ENCODE peak calls at places on chromosomes 6 and 20, in nine cellular contexts. One of them, this sample, is unnamed.

GRCh38 chr6:135941275-135941674 is 89.8 kb downstream of the PDE7B start:
- DNase-seq in brain microvascular endothelial cell: peak; percentile 25
- DNase-seq in fibroblast of lung: peak; percentile 90
- DNase-seq in thyroid gland: no peak
- DNase-seq in stomach: no peak
- DNase-seq in right cardiac atrium: no peak
- DNase-seq in CD4-positive, alpha-beta memory T cell: no peak
- DNase-seq in ovary: no peak
- DNase-seq in mesenchymal stem cell: peak; percentile 30
- DNase-seq in this sample: no peak

GRCh38 chr20:44326391-44327159 is 10.3 kb upstream of the R3HDML start:
- DNase-seq in thyroid gland: peak; percentile 13
- DNase-seq in CD4-positive, alpha-beta memory T cell: no peak
- DNase-seq in stomach: no peak
- DNase-seq in brain microvascular endothelial cell: no peak
- DNase-seq in mesenchymal stem cell: no peak
- DNase-seq in ovary: no peak
- DNase-seq in fibroblast of lung: no peak
- DNase-seq in right cardiac atrium: no peak
- DNase-seq in this sample: no peak

GRCh38 chr20:1810926-1811620 is 84.1 kb upstream of the SIRPA start:
- DNase-seq in fibroblast of lung: peak; percentile 74
- DNase-seq in ovary: no peak
- DNase-seq in brain microvascular endothelial cell: peak; percentile 33
- DNase-seq in right cardiac atrium: peak; percentile 62
- DNase-seq in mesenchymal stem cell: peak; percentile 60
- DNase-seq in CD4-positive, alpha-beta memory T cell: no peak
- DNase-seq in thyroid gland: no peak
- DNase-seq in stomach: no peak
- DNase-seq in this sample: peak; percentile 78

GRCh38 chr20:53643031-53643832 is 49.6 kb upstream of the ZNF217 start:
- DNase-seq in CD4-positive, alpha-beta memory T cell: peak; percentile 84
- DNase-seq in stomach: peak; percentile 52
- DNase-seq in mesenchymal stem cell: peak; percentile 84
- DNase-seq in ovary: no peak
- DNase-seq in right cardiac atrium: peak; percentile 57
- DNase-seq in fibroblast of lung: peak; percentile 60
- DNase-seq in thyroid gland: no peak
- DNase-seq in brain microvascular endothelial cell: peak; percentile 77
- DNase-seq in this sample: no peak

GRCh38 chr20:32638848-32639247 is 34.9 kb downstream of the C20orf203 start:
- DNase-seq in stomach: peak; percentile 33
- DNase-seq in mesenchymal stem cell: no peak
- DNase-seq in brain microvascular endothelial cell: no peak
- DNase-seq in right cardiac atrium: peak; percentile 77
- DNase-seq in thyroid gland: no peak
- DNase-seq in CD4-positive, alpha-beta memory T cell: no peak
- DNase-seq in ovary: peak; percentile 74
- DNase-seq in fibroblast of lung: no peak
- DNase-seq in this sample: no peak

GRCh38 chr6:135604035-135604865 is 106.7 kb upstream of the AHI1 start:
- DNase-seq in stomach: no peak
- DNase-seq in fibroblast of lung: no peak
- DNase-seq in mesenchymal stem cell: no peak
- DNase-seq in thyroid gland: no peak
- DNase-seq in right cardiac atrium: no peak
- DNase-seq in CD4-positive, alpha-beta memory T cell: no peak
- DNase-seq in brain microvascular endothelial cell: no peak
- DNase-seq in ovary: no peak
- DNase-seq in this sample: no peak

GRCh38 chr6:134034478-134034877 is 17.9 kb downstream of the SLC2A12 start:
- DNase-seq in fibroblast of lung: no peak
- DNase-seq in brain microvascular endothelial cell: no peak
- DNase-seq in right cardiac atrium: no peak
- DNase-seq in thyroid gland: no peak
- DNase-seq in mesenchymal stem cell: no peak
- DNase-seq in stomach: no peak
- DNase-seq in CD4-positive, alpha-beta memory T cell: no peak
- DNase-seq in ovary: no peak
- DNase-seq in this sample: no peak

GRCh38 chr20:34062651-34063482 is 49.2 kb downstream of the EIF2S2 start:
- DNase-seq in stomach: no peak
- DNase-seq in mesenchymal stem cell: peak; percentile 56
- DNase-seq in CD4-positive, alpha-beta memory T cell: no peak
- DNase-seq in ovary: no peak
- DNase-seq in brain microvascular endothelial cell: no peak
- DNase-seq in thyroid gland: no peak
- DNase-seq in right cardiac atrium: no peak
- DNase-seq in fibroblast of lung: no peak
- DNase-seq in this sample: no peak

GRCh38 chr6:92667843-92668242 is 751.5 kb downstream of the EPHA7 start:
- DNase-seq in stomach: no peak
- DNase-seq in fibroblast of lung: peak; percentile 17
- DNase-seq in brain microvascular endothelial cell: no peak
- DNase-seq in thyroid gland: no peak
- DNase-seq in mesenchymal stem cell: peak; percentile 12
- DNase-seq in right cardiac atrium: no peak
- DNase-seq in ovary: no peak
- DNase-seq in CD4-positive, alpha-beta memory T cell: no peak
- DNase-seq in this sample: no peak

GRCh38 chr20:13292486-13292885 is 71.4 kb downstream of the ISM1 start:
- DNase-seq in thyroid gland: no peak
- DNase-seq in mesenchymal stem cell: no peak
- DNase-seq in stomach: no peak
- DNase-seq in right cardiac atrium: no peak
- DNase-seq in ovary: no peak
- DNase-seq in brain microvascular endothelial cell: no peak
- DNase-seq in CD4-positive, alpha-beta memory T cell: no peak
- DNase-seq in fibroblast of lung: no peak
- DNase-seq in this sample: no peak

GRCh38 chr6:35077006-35077712 is 64.0 kb downstream of the TCP11 start:
- DNase-seq in stomach: no peak
- DNase-seq in ovary: no peak
- DNase-seq in thyroid gland: no peak
- DNase-seq in fibroblast of lung: no peak
- DNase-seq in brain microvascular endothelial cell: no peak
- DNase-seq in CD4-positive, alpha-beta memory T cell: no peak
- DNase-seq in mesenchymal stem cell: no peak
- DNase-seq in right cardiac atrium: no peak
- DNase-seq in this sample: no peak

GRCh38 chr20:20366551-20366895 is 1.4 kb upstream of the INSM1 start:
- DNase-seq in fibroblast of lung: no peak
- DNase-seq in right cardiac atrium: no peak
- DNase-seq in ovary: no peak
- DNase-seq in mesenchymal stem cell: no peak
- DNase-seq in thyroid gland: no peak
- DNase-seq in CD4-positive, alpha-beta memory T cell: no peak
- DNase-seq in stomach: no peak
- DNase-seq in brain microvascular endothelial cell: no peak
- DNase-seq in this sample: no peak

GRCh38 chr6:105941616-105942412 is 144.3 kb upstream of the PRDM1 start:
- DNase-seq in mesenchymal stem cell: no peak
- DNase-seq in brain microvascular endothelial cell: no peak
- DNase-seq in ovary: no peak
- DNase-seq in thyroid gland: no peak
- DNase-seq in fibroblast of lung: peak; percentile 20
- DNase-seq in right cardiac atrium: no peak
- DNase-seq in stomach: no peak
- DNase-seq in CD4-positive, alpha-beta memory T cell: no peak
- DNase-seq in this sample: no peak

GRCh38 chr20:62921119-62921687 is 5.1 kb downstream of the DIDO1 start:
- DNase-seq in mesenchymal stem cell: peak; percentile 83
- DNase-seq in CD4-positive, alpha-beta memory T cell: peak; percentile 85
- DNase-seq in ovary: no peak
- DNase-seq in brain microvascular endothelial cell: peak; percentile 63
- DNase-seq in thyroid gland: peak; percentile 70
- DNase-seq in fibroblast of lung: peak; percentile 33
- DNase-seq in stomach: peak; percentile 59
- DNase-seq in right cardiac atrium: no peak
- DNase-seq in this sample: no peak

GRCh38 chr20:62920039-62920645 is 6.2 kb downstream of the DIDO1 start:
- DNase-seq in mesenchymal stem cell: no peak
- DNase-seq in thyroid gland: no peak
- DNase-seq in brain microvascular endothelial cell: no peak
- DNase-seq in fibroblast of lung: no peak
- DNase-seq in stomach: no peak
- DNase-seq in CD4-positive, alpha-beta memory T cell: no peak
- DNase-seq in right cardiac atrium: no peak
- DNase-seq in ovary: no peak
- DNase-seq in this sample: no peak

GRCh38 chr20:62924567-62925419 is 1.5 kb downstream of the DIDO1 start:
- DNase-seq in mesenchymal stem cell: peak; percentile 65
- DNase-seq in fibroblast of lung: peak; percentile 49
- DNase-seq in brain microvascular endothelial cell: peak; percentile 28
- DNase-seq in CD4-positive, alpha-beta memory T cell: peak; percentile 83
- DNase-seq in stomach: no peak
- DNase-seq in thyroid gland: no peak
- DNase-seq in ovary: no peak
- DNase-seq in right cardiac atrium: no peak
- DNase-seq in this sample: no peak

GRCh38 chr20:62923669-62924566 is 2.4 kb downstream of the DIDO1 start:
- DNase-seq in CD4-positive, alpha-beta memory T cell: no peak
- DNase-seq in ovary: no peak
- DNase-seq in brain microvascular endothelial cell: no peak
- DNase-seq in mesenchymal stem cell: no peak
- DNase-seq in thyroid gland: no peak
- DNase-seq in fibroblast of lung: no peak
- DNase-seq in right cardiac atrium: no peak
- DNase-seq in stomach: no peak
- DNase-seq in this sample: no peak

GRCh38 chr20:62922451-62922921 is 3.8 kb downstream of the DIDO1 start:
- DNase-seq in mesenchymal stem cell: no peak
- DNase-seq in fibroblast of lung: no peak
- DNase-seq in stomach: no peak
- DNase-seq in brain microvascular endothelial cell: no peak
- DNase-seq in ovary: no peak
- DNase-seq in thyroid gland: no peak
- DNase-seq in CD4-positive, alpha-beta memory T cell: peak; percentile 78
- DNase-seq in right cardiac atrium: no peak
- DNase-seq in this sample: no peak
- H3K27ac ChIP-seq in mesenchymal stem cell: peak overlapping the region; percentile 62
- H3K27ac ChIP-seq in fibroblast of lung: peak overlapping the region; percentile 44
- H3K27ac ChIP-seq in stomach: no peak overlapping the region
- H3K27ac ChIP-seq in brain microvascular endothelial cell: no peak overlapping the region
- H3K27ac ChIP-seq in ovary: no peak overlapping the region
- H3K27ac ChIP-seq in thyroid gland: no peak overlapping the region
- H3K27ac ChIP-seq in CD4-positive, alpha-beta memory T cell: peak overlapping the region; percentile 91
- H3K27ac ChIP-seq in right cardiac atrium: peak overlapping the region; percentile 3
- H3K27ac ChIP-seq in this sample: no peak overlapping the region

DNA sequence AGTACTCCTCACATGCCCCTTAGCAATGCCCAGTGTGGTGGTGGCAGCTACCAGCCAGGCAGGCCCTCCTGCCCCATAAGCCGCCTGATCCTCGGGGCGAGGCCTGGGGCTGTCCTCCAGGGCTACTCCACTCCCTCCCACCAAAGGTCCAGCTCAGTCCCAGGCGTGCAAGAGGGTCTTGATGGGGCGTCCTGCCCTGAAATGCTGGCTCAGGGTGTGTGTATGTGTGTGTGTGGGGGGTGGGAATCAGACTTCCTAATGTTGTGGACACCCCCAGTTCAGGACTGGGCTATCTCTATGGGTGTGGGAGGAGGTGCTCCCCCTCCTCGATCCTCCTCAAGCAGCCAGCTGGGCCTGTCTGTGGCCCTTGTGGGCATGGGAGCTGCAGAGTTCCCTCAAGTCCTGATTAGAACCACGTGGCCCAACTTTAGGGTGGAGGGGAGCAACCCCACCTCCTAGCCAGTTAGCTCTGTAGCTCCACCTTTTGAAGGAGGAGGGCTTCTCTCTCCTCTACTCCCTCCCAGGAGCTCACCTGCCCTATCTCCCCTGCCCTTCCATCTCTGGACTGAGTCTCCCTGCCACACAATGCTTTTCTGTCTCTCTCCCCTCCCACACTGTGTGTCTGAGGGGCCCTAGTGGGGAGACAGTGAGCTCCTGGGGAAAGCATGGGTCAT is 7.6 kb downstream of the HSPA12B start:
- DNase-seq in ovary: no peak
- DNase-seq in thyroid gland: no peak
- DNase-seq in fibroblast of lung: no peak
- DNase-seq in right cardiac atrium: no peak
- DNase-seq in stomach: no peak
- DNase-seq in brain microvascular endothelial cell: no peak
- DNase-seq in CD4-positive, alpha-beta memory T cell: no peak
- DNase-seq in mesenchymal stem cell: no peak
- DNase-seq in this sample: no peak
- H3K27ac ChIP-seq in ovary: no peak overlapping the region
- H3K27ac ChIP-seq in thyroid gland: no peak overlapping the region
- H3K27ac ChIP-seq in fibroblast of lung: no peak overlapping the region
- H3K27ac ChIP-seq in right cardiac atrium: peak overlapping the region; percentile 7
- H3K27ac ChIP-seq in stomach: no peak overlapping the region
- H3K27ac ChIP-seq in brain microvascular endothelial cell: no peak overlapping the region
- H3K27ac ChIP-seq in CD4-positive, alpha-beta memory T cell: no peak overlapping the region
- H3K27ac ChIP-seq in mesenchymal stem cell: no peak overlapping the region
- H3K27ac ChIP-seq in this sample: peak overlapping the region; percentile 62

GRCh38 chr20:25284131-25284601 is 36.3 kb downstream of the PYGB start:
- DNase-seq in right cardiac atrium: peak; percentile 34
- DNase-seq in CD4-positive, alpha-beta memory T cell: no peak
- DNase-seq in ovary: peak; percentile 21
- DNase-seq in thyroid gland: no peak
- DNase-seq in brain microvascular endothelial cell: no peak
- DNase-seq in fibroblast of lung: no peak
- DNase-seq in stomach: peak; percentile 19
- DNase-seq in mesenchymal stem cell: no peak
- DNase-seq in this sample: no peak
- H3K27ac ChIP-seq in right cardiac atrium: no peak overlapping the region
- H3K27ac ChIP-seq in CD4-positive, alpha-beta memory T cell: no peak overlapping the region
- H3K27ac ChIP-seq in ovary: no peak overlapping the region
- H3K27ac ChIP-seq in thyroid gland: no peak overlapping the region
- H3K27ac ChIP-seq in brain microvascular endothelial cell: no peak overlapping the region
- H3K27ac ChIP-seq in fibroblast of lung: no peak overlapping the region
- H3K27ac ChIP-seq in stomach: no peak overlapping the region
- H3K27ac ChIP-seq in mesenchymal stem cell: no peak overlapping the region
- H3K27ac ChIP-seq in this sample: no peak overlapping the region

GRCh38 chr6:111429571-111429970 is 53.4 kb downstream of the REV3L start:
- DNase-seq in mesenchymal stem cell: no peak
- DNase-seq in thyroid gland: no peak
- DNase-seq in CD4-positive, alpha-beta memory T cell: no peak
- DNase-seq in right cardiac atrium: no peak
- DNase-seq in ovary: no peak
- DNase-seq in brain microvascular endothelial cell: no peak
- DNase-seq in fibroblast of lung: no peak
- DNase-seq in stomach: no peak
- DNase-seq in this sample: no peak

GRCh38 chr6:111430605-111431378 is 52.2 kb downstream of the REV3L start:
- DNase-seq in stomach: no peak
- DNase-seq in fibroblast of lung: no peak
- DNase-seq in thyroid gland: no peak
- DNase-seq in brain microvascular endothelial cell: no peak
- DNase-seq in ovary: no peak
- DNase-seq in mesenchymal stem cell: no peak
- DNase-seq in CD4-positive, alpha-beta memory T cell: no peak
- DNase-seq in right cardiac atrium: no peak
- DNase-seq in this sample: no peak

GRCh38 chr6:111428803-111429202 is 54.2 kb downstream of the REV3L start:
- DNase-seq in ovary: no peak
- DNase-seq in fibroblast of lung: no peak
- DNase-seq in stomach: no peak
- DNase-seq in brain microvascular endothelial cell: no peak
- DNase-seq in CD4-positive, alpha-beta memory T cell: no peak
- DNase-seq in right cardiac atrium: no peak
- DNase-seq in mesenchymal stem cell: no peak
- DNase-seq in thyroid gland: no peak
- DNase-seq in this sample: no peak

GRCh38 chr6:111423960-111424846 is 58.8 kb downstream of the REV3L start:
- DNase-seq in stomach: peak; percentile 64
- DNase-seq in ovary: no peak
- DNase-seq in brain microvascular endothelial cell: peak; percentile 31
- DNase-seq in mesenchymal stem cell: peak; percentile 32
- DNase-seq in right cardiac atrium: peak; percentile 49
- DNase-seq in CD4-positive, alpha-beta memory T cell: no peak
- DNase-seq in thyroid gland: peak; percentile 70
- DNase-seq in fibroblast of lung: peak; percentile 41
- DNase-seq in this sample: no peak

GRCh38 chr6:111427341-111428116 is 55.5 kb downstream of the REV3L start:
- DNase-seq in brain microvascular endothelial cell: peak; percentile 85
- DNase-seq in ovary: no peak
- DNase-seq in right cardiac atrium: no peak
- DNase-seq in stomach: no peak
- DNase-seq in CD4-positive, alpha-beta memory T cell: peak; percentile 43
- DNase-seq in fibroblast of lung: peak; percentile 79
- DNase-seq in thyroid gland: no peak
- DNase-seq in mesenchymal stem cell: peak; percentile 91
- DNase-seq in this sample: no peak
- H3K27ac ChIP-seq in brain microvascular endothelial cell: peak overlapping the region; percentile 55
- H3K27ac ChIP-seq in ovary: no peak overlapping the region
- H3K27ac ChIP-seq in right cardiac atrium: no peak overlapping the region
- H3K27ac ChIP-seq in stomach: no peak overlapping the region
- H3K27ac ChIP-seq in CD4-positive, alpha-beta memory T cell: no peak overlapping the region
- H3K27ac ChIP-seq in fibroblast of lung: peak overlapping the region; percentile 43
- H3K27ac ChIP-seq in thyroid gland: no peak overlapping the region
- H3K27ac ChIP-seq in mesenchymal stem cell: peak overlapping the region; percentile 56
- H3K27ac ChIP-seq in this sample: no peak overlapping the region

This sample was measured in caudate nucleus.